ENCODE peak calls at places on chromosomes 1 and 21, in six cellular contexts. Q is colonic mucosa, L is hepatocyte, Z is body of pancreas, N is uterus, K is neural progenitor cell. E is an unnamed sample. For H3K4me1, the result is how much of the 10 kb centered on the place peaks cover.

GRCh38 chr1:20168547-20169491 is 17.1 kb upstream of the UBXN10 start:
- DNase-seq in Q (no peak), L (no peak), Z (no peak), N (no peak), K (peak), E (no peak)

GRCh38 chr21:42570841-42571387 is 57.3 kb downstream of the SLC37A1 start:
- DNase-seq in Q (peak), L (no peak), Z (peak), N (peak), K (peak), E (no peak)

GRCh38 chr1:216822480-216822879 is 99.3 kb upstream of the ESRRG start:
- DNase-seq in Q (no peak), L (peak), Z (no peak), N (no peak), K (no peak), E (no peak)

GRCh38 chr1:82994866-82995370 is 1004.0 kb downstream of the TTLL7 start:
- DNase-seq in Q (no peak), L (no peak), Z (no peak), N (no peak), K (no peak), E (no peak)

GRCh38 chr21:41663805-41664788 is 102.8 kb downstream of the RIPK4 start:
- DNase-seq in Q (peak), L (peak), Z (peak), N (no peak), K (peak), E (no peak)

GRCh38 chr1:246365708-246366107 is 141.4 kb downstream of the SMYD3 start:
- DNase-seq in Q (no peak), L (no peak), Z (no peak), N (no peak), K (no peak), E (no peak)

GRCh38 chr1:170586942-170587593 is 55.1 kb downstream of the GORAB start:
- DNase-seq in Q (no peak), L (peak), Z (no peak), N (peak), K (no peak), E (no peak)

GRCh38 chr1:203153051-203153988 is 22.3 kb downstream of the MYBPH start:
- DNase-seq in Q (no peak), L (no peak), Z (no peak), N (no peak), K (peak), E (no peak)

GRCh38 chr1:111483166-111483565 is 9.4 kb downstream of the C1orf162 start:
- DNase-seq in Q (no peak), L (no peak), Z (no peak), N (no peak), K (no peak), E (no peak)

GRCh38 chr21:40688106-40688850 is 158.7 kb downstream of the DSCAM start:
- DNase-seq in Q (no peak), L (no peak), Z (no peak), N (no peak), K (no peak), E (no peak)

DNA sequence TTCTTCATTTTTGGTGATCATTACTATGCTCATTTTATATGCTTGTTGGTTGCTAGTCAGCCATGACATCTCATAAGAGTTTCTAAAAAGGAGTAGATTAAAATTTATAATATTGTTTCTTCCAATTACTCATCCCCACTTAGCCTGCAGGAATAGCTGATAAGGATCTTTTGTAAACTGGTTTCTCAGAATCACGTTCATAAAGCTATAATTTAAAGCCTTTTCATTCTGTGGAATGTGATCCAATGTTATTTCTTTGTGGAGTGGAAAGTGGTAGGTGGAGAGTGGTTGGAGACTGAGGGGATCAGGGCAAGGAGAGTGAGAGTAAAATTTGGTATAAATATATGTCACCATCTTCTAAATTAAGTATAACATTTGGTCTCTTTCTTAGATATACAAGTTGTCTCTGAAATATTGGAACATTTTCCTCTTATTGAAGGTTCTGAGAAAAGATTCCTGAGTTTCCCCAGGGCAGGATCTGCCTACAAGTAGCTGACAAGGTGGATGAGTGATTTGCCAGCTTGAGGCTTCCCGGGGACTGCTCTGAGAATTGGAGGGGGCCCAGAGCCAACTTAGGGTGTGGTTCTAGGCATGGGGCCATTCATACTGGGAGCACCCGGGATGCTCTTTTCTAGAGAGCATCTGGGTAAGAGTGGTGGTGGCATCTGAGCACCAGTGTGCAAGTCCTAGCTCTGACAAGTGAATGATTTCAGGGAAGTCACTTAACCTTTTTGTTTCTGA is 116.4 kb downstream of the TBX19 start:
- DNase-seq in Q (no peak), L (no peak), Z (no peak), N (no peak), K (no peak), E (no peak)
- H3K4me1 ChIP-seq in Q (under half), L (under half), Z (under half), N (under half), K (under half), E (under half)

DNA sequence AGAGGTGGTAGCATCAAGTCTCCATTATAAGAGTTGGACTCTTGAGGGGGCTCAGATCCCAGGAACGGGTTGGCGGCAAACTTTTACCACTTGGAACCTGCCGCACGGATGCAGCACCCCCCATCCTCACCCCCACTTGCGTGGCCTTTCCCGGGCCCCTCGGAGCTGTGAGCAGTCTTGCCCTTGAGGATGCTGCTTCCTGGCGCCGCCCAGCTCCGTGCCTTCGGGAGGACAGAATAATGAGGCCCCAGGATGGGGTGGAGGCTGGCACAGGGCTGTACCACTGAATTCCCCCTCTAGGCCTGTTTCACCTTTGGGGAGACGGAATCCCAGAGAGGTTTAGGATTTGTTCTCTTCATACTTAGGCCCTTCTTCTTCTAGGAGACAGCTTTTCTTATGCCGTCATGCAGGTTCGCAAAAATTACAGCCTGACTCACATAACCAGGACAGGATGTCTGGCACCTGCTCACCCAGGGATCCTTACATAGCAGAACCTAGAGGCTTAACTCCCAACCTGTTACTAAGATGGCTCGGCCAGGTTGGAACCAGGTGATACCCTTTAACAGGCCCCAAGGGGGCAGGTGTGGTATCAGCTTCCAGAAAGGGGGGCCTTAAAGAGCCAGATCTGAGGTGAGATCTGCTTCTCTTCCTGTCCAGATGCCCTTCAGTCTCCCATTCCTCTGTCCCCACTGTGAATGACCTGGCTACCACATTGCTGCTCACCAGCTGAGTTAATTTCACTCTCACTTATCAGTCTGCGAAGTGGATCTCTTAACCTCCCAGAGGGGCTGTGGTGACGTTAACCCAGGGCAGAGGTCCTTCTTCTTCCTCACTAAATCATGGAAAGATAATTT is 1.5 kb downstream of the TRNP1 start:
- DNase-seq in Q (no peak), L (no peak), Z (no peak), N (no peak), K (no peak), E (no peak)
- H3K4me3 ChIP-seq in Q (peak), L (peak), Z (no peak), N (peak), K (peak), E (peak)

DNA sequence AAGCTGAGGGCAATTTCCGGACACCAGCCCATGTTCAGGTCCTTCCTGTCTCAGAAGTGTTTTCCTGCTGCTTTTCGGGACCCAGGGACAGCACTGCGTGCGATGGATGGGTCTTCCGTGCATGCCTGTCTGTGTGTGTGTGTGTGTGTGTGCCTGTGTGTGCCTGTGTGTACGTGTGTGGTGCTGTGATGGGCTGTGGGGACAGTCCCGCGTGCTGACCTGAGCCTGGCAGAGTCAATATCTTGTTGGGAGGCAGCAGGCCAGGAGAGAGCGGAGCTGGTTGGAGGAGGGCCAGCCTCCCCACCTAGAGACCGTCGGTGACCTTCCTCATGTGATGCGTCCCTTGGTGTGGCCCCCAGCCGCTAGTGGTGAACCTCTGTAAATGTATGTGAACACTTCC is 13.7 kb downstream of the SKI start:
- DNase-seq in Q (no peak), L (no peak), Z (no peak), N (no peak), K (no peak), E (no peak)
- H3K4me1 ChIP-seq in Q (under half), L (under half), Z (under half), N (half or more), K (under half), E (under half)

DNA sequence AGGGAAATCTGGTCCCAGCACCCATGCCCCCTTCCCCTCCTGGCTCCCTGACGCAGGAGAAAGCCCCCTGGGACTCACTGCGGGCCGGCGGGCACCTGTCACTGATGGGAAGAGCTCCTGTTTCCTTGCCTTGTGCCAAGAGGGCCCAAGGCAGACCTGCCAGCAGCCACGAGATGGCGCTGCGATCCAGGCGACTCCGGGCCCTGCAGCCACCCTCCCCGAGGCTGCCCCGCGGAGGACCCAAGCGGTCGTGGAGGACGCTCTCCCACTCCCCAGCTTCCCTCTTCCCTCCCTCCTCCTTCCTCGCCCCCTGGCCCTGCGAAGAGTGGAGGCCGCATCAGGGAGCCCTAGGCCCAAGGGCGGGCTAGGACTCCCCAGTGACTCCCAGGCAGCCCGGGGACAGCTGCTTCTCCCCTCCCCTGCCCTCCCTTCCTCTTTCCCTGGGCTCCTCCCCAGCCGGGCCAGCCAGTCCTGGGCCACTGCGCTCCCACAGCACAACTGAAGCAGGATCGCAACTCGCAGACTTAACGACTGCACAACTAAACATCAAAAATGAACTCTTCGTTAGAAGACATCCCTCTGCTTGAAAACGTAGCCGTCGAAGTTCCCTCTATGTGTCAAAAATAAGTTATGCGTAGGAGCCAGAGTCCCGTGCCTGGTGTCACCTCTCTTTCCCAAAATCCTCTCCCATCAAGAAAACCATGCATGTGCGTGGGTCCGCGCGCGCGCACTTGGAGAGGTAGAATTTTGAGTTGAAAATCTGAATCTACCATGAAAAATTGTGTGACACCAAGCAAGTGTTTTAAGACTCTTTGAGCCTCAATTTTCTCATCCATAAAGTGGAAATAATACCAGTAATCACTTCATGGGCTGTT is 34.2 kb downstream of the BATF3 start:
- DNase-seq in Q (peak), L (peak), Z (peak), N (peak), K (peak), E (peak)
- H3K4me3 ChIP-seq in Q (peak), L (peak), Z (no peak), N (peak), K (peak), E (peak)

GRCh38 chr1:6241107-6241886 is 2.7 kb upstream of the HES3 start:
- DNase-seq in Q (no peak), L (no peak), Z (no peak), N (no peak), K (peak), E (no peak)
- H3K4me1 ChIP-seq in Q (under half), L (under half), Z (under half), N (under half), K (half or more), E (under half)

GRCh38 chr1:153991806-153992205 is 1.2 kb downstream of the RPS27 start:
- DNase-seq in Q (no peak), L (no peak), Z (no peak), N (no peak), K (no peak), E (no peak)
- H3K4me3 ChIP-seq in Q (peak), L (peak), Z (no peak), N (peak), K (peak), E (peak)

GRCh38 chr1:30318864-30319718 is 404.3 kb downstream of the MATN1 start:
- DNase-seq in Q (no peak), L (no peak), Z (no peak), N (no peak), K (no peak), E (no peak)
- H3K4me1 ChIP-seq in Q (under half), L (under half), Z (under half), N (under half), K (under half), E (under half)

GRCh38 chr1:235009561-235010306 is 118.9 kb downstream of the TOMM20 start:
- DNase-seq in Q (no peak), L (no peak), Z (no peak), N (no peak), K (no peak), E (no peak)

GRCh38 chr1:235011599-235012435 is 116.8 kb downstream of the TOMM20 start:
- DNase-seq in Q (peak), L (peak), Z (peak), N (peak), K (no peak), E (no peak)

GRCh38 chr1:235012436-235013210 is 116.0 kb downstream of the TOMM20 start:
- DNase-seq in Q (no peak), L (no peak), Z (no peak), N (no peak), K (no peak), E (no peak)

GRCh38 chr1:235009074-235009473 is 119.6 kb downstream of the TOMM20 start:
- DNase-seq in Q (no peak), L (no peak), Z (no peak), N (no peak), K (no peak), E (no peak)

GRCh38 chr1:235011064-235011598 is 117.5 kb downstream of the TOMM20 start:
- DNase-seq in Q (no peak), L (no peak), Z (no peak), N (no peak), K (no peak), E (no peak)
- H3K4me3 ChIP-seq in Q (no peak), L (no peak), Z (no peak), N (no peak), K (no peak), E (no peak)

E was measured in HAP-1.